ENCODE peak calls at places on chromosomes 3 and 15, in five cellular contexts. S is adipocyte, A is H9, B is mesenchymal stem cell, J is heart right ventricle. C is an unnamed sample. For H3K9me3, the result is how much of the 10 kb centered on the place peaks cover.

GRCh38 chr3:58000306-58000705 is 7.9 kb upstream of the FLNB start:
- DNase-seq in S (no peak), A (no peak), B (no peak), J (no peak), C (no peak)

GRCh38 chr15:98070132-98070531 is 109.6 kb downstream of the ARRDC4 start:
- DNase-seq in S (peak), A (no peak), B (peak), J (no peak), C (no peak)

GRCh38 chr3:158314426-158315357 is 204.8 kb downstream of the RSRC1 start:
- DNase-seq in S (no peak), A (no peak), B (no peak), J (no peak), C (no peak)

GRCh38 chr15:58331903-58332675 is 99.7 kb upstream of the LIPC start:
- DNase-seq in S (peak), A (peak), B (peak), J (peak), C (peak)

GRCh38 chr3:171553085-171553484 is 92.9 kb upstream of the TNIK start:
- DNase-seq in S (no peak), A (no peak), B (no peak), J (no peak), C (no peak)

GRCh38 chr15:43794269-43795037 is 2.3 kb downstream of the SERF2 start:
- DNase-seq in S (no peak), A (no peak), B (peak), J (no peak), C (peak)

GRCh38 chr3:159672728-159673471 is 315.7 kb upstream of the IL12A start:
- DNase-seq in S (no peak), A (no peak), B (peak), J (no peak), C (no peak)

GRCh38 chr15:100525894-100526512 is 2.7 kb downstream of the CERS3 start:
- DNase-seq in S (no peak), A (no peak), B (no peak), J (peak), C (no peak)

GRCh38 chr15:59703979-59704796 is 15.1 kb upstream of the BNIP2 start:
- DNase-seq in S (peak), A (no peak), B (no peak), J (no peak), C (no peak)

GRCh38 chr3:53533486-53533885 is 39.1 kb downstream of the CACNA1D start:
- DNase-seq in S (no peak), A (no peak), B (no peak), J (no peak), C (no peak)

GRCh38 chr3:158781859-158782258 is 20.0 kb upstream of the MFSD1 start:
- DNase-seq in S (no peak), A (no peak), B (no peak), J (no peak), C (no peak)

GRCh38 chr3:126261037-126261436 is 80.7 kb upstream of the ALDH1L1 start:
- DNase-seq in S (peak), A (no peak), B (peak), J (no peak), C (peak)

GRCh38 chr3:78900426-78900825 is 867.4 kb downstream of the ROBO1 start:
- DNase-seq in S (peak), A (no peak), B (no peak), J (no peak), C (peak)

GRCh38 chr3:175107231-175107630 is 248.1 kb downstream of the NAALADL2 start:
- DNase-seq in S (no peak), A (no peak), B (peak), J (no peak), C (peak)

GRCh38 chr3:126781889-126782491 is 78.0 kb downstream of the CHCHD6 start:
- DNase-seq in S (peak), A (no peak), B (peak), J (peak), C (peak)

GRCh38 chr3:86774082-86774691 is 216.8 kb downstream of the VGLL3 start:
- DNase-seq in S (peak), A (no peak), B (peak), J (no peak), C (peak)

GRCh38 chr3:188692700-188693099 is 479.1 kb upstream of the TPRG1 start:
- DNase-seq in S (no peak), A (no peak), B (no peak), J (no peak), C (no peak)

GRCh38 chr3:188693435-188693834 is 478.3 kb upstream of the TPRG1 start:
- DNase-seq in S (no peak), A (no peak), B (no peak), J (no peak), C (no peak)

GRCh38 chr3:188690076-188690475 is 481.7 kb upstream of the TPRG1 start:
- DNase-seq in S (no peak), A (no peak), B (no peak), J (no peak), C (no peak)

GRCh38 chr3:188689101-188689574 is 482.6 kb upstream of the TPRG1 start:
- DNase-seq in S (peak), A (no peak), B (peak), J (no peak), C (peak)

DNA sequence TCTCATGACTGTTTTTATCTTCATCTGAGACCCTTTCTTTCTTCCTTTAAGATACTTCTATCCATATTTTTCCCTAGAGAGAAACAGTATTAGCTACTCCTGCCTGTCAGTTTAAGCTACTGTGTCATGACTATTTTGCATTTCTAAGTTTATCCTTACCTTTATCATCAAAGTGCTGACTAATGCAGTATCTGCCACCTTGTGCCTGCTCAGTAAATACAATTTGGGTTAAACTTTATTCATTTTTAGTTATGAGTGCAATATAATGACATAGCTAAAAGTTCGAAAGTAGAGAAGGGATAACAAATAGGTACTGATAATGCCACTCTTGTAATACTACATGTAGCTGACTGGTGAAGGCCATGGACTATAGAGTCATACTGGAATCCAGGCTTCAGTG is 480.8 kb upstream of the TPRG1 start:
- DNase-seq in S (no peak), A (no peak), B (no peak), J (no peak), C (no peak)
- H3K9me3 ChIP-seq in S (under half), A (under half), B (under half), J (under half), C (under half)

DNA sequence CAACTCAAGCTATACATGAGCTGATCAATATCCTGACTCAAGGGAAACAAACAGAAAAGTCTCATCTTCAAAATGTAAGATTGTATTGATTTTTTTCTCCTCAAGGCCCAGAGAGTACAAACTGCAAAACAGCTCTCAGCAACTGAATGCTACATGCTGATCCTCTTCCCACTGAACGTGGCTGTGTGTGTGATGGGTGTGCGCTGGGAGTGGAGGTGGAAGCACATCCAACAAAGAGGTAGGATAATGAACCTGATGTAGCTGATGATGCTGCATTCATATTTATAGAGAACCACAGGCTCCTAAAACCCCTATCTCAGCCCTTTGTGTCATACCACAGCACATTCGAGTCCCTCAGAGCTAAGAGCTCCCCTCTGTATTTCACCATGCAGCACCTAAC is 56.8 kb downstream of the GABRB3 start:
- DNase-seq in S (no peak), A (no peak), B (no peak), J (no peak), C (no peak)
- H3K9me3 ChIP-seq in S (under half), A (under half), B (under half), J (under half), C (under half)

GRCh38 chr15:76259392-76259791 is 51.9 kb downstream of the ETFA start:
- DNase-seq in S (no peak), A (no peak), B (no peak), J (no peak), C (no peak)
- H3K9me3 ChIP-seq in S (under half), A (under half), B (under half), J (under half), C (under half)

DNA sequence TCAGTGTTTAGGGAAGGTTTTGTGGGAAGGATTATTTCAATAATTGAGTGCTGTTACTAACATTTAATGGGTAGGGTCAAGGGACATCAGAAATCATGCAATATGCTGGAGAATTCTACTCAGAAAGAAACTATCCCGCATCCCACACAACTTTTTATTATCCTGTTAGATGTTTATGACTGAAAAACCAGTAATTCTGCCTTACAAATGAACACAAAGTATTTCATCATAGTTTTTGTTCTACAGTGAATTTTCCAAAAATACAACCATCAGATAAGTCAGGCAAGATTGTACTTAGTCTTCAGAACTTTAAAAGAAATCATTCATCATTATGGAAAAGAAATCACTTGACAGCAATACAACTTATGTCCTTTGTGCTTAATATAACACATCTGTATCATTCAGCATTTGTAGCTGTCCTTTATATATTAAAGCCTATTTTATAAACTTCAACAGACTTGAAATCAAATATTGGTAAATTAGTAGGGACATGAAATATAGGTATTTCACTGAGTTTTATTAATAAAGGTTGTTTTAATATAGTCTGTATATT is 61.9 kb downstream of the TRPM7 start:
- DNase-seq in S (peak), A (no peak), B (no peak), J (no peak), C (peak)
- H3K9me3 ChIP-seq in S (under half), A (under half), B (under half), J (under half), C (under half)

DNA sequence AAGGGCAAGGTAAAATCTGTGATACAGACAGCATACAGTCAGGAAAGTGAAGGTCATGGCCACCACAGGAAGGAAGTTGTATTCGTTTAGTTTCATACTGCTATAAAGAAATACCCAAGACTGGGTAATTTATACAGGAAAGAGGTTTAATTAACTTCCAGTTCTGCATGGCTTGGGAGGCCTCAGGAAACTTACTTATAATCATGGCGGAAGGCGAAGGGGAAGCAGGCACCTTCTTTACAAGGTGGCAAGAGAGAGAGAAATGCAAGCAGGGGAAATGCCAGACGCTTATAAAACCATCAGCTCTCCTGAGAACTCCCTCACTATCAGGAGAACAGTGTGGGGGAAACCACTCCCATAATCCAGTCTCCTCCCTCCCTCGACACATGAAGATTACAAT is 353.7 kb upstream of the SEMA6D start:
- DNase-seq in S (no peak), A (no peak), B (no peak), J (no peak), C (no peak)
- H3K9me3 ChIP-seq in S (under half), A (under half), B (under half), J (under half), C (under half)

DNA sequence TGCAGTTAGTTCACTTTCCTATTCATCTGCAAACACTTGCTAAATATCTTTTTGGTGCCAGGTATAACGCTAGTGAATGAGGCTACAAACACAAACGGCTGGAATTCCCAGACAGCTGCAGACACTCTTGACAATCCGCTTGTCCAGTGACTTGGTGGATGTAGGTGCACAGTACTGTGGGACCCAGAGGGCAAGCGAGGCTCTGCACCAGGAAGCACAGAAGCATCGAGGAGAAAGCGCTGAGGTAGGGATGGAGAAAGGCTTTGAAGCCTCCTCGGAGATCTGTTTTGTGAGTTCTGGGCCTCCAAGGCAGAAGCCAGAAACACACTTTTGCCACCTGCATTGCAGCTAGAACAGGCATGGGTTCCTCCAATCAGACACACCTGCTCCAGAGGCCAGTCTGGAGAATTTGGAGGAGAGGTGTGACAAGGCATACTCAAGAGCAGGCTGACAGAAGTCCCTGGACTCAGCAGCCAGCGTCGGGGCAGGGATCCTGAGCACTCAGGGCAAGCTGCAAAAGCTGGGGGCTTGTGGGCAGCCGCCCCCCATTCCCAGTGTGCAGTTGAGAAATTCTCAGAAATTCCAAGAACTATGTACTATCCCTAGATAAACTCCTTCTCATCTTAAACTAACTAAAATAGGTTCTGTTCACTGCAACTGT is 232.5 kb downstream of the OCA2 start:
- DNase-seq in S (no peak), A (no peak), B (no peak), J (no peak), C (no peak)
- H3K9me3 ChIP-seq in S (under half), A (under half), B (under half), J (under half), C (under half)

DNA sequence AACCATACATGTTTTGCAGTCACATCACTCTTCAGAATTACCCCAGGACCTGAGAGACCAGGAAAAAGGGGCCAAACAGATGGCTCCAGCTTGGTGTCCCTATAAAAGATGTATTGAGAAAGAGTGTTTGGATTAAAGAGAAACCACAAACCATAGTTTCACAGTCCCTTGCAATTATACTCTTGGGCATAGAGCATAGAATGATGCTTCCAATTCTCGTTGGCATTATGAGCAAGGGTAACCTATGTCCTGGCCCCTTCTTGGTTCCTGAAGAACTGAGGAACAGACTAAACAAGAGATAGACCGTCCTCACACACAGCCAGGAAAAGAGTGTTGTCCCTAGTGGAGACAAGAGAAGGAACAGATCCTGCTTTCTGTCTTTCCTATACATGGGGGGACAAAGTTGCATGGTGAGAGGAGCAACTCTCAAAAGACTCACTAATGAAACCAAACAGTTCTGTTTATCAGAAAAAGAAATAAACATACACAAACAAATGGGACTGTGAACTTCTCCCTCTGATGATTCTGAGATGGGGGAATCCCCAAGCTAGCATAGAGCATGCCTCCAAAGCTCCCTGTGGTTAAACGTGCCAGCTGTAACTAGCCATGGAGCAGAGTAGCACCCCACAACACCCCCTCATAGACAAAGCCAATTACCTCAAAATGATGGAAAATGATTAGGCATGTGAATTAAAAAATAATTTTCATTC is 908.6 kb downstream of the NTRK3 start:
- DNase-seq in S (no peak), A (no peak), B (peak), J (no peak), C (no peak)
- H3K9me3 ChIP-seq in S (under half), A (under half), B (under half), J (under half), C (under half)

GRCh38 chr3:128167646-128167972 is 14.3 kb downstream of the EEFSEC start:
- DNase-seq in S (no peak), A (no peak), B (no peak), J (no peak), C (no peak)
- H3K9me3 ChIP-seq in S (under half), A (under half), B (under half), J (under half), C (under half)